ENCODE peak calls at places on chromosomes 5 and 9, in six cellular contexts. J, K, L, I, D and V are unnamed samples.
A peak's percentile ranks its signal among the peaks of the same experiment; 100 is the strongest.

GRCh38 chr5:43694027-43694426 is 91.0 kb downstream of the NNT start:
- DNase-seq in J (no peak), K (no peak), L (no peak), I (no peak), D (no peak), V (no peak)

GRCh38 chr5:134090482-134090881 is 24.0 kb upstream of the TCF7 start:
- DNase-seq in J (no peak), K (no peak), L (no peak), I (no peak), D (no peak), V (no peak)

GRCh38 chr5:32725994-32726659 is 15.0 kb downstream of the NPR3 start:
- DNase-seq in J (no peak), K (peak; percentile 19), L (no peak), I (no peak), D (no peak), V (no peak)

GRCh38 chr5:10451137-10451824 is 9.6 kb downstream of the ROPN1L start:
- DNase-seq in J (no peak), K (no peak), L (no peak), I (no peak), D (no peak), V (peak; percentile 50)

GRCh38 chr5:126490167-126490937 is 67.1 kb downstream of the GRAMD2B start:
- DNase-seq in J (no peak), K (no peak), L (no peak), I (no peak), D (peak; percentile 35), V (peak; percentile 49)

GRCh38 chr9:100477221-100477620 is 4.3 kb downstream of the TMEFF1 start:
- DNase-seq in J (no peak), K (no peak), L (no peak), I (no peak), D (no peak), V (no peak)

GRCh38 chr5:122177162-122177561 is 47.8 kb downstream of the ZNF474 start:
- DNase-seq in J (no peak), K (no peak), L (no peak), I (no peak), D (no peak), V (no peak)

GRCh38 chr5:39578887-39579497 is 154.2 kb upstream of the DAB2 start:
- DNase-seq in J (peak; percentile 32), K (peak; percentile 49), L (no peak), I (no peak), D (peak; percentile 54), V (peak; percentile 31)

GRCh38 chr9:115998661-115999060 is 154.9 kb upstream of the PAPPA start:
- DNase-seq in J (no peak), K (peak; percentile 37), L (no peak), I (no peak), D (no peak), V (no peak)

GRCh38 chr5:131996210-131997025 is 15.0 kb downstream of the ACSL6 start:
- DNase-seq in J (no peak), K (no peak), L (no peak), I (peak; percentile 27), D (no peak), V (peak; percentile 56)

GRCh38 chr5:16051246-16051645 is 128.3 kb downstream of the MARCHF11 start:
- DNase-seq in J (no peak), K (no peak), L (no peak), I (no peak), D (no peak), V (peak; percentile 77)

GRCh38 chr9:81690251-81690851 is 1.0 kb upstream of the TLE1 start:
- DNase-seq in J (peak; percentile 73), K (peak; percentile 27), L (peak; percentile 57), I (peak; percentile 60), D (peak; percentile 45), V (peak; percentile 94)

GRCh38 chr5:143065185-143065584 is 295.0 kb downstream of the ARHGAP26 start:
- DNase-seq in J (no peak), K (peak; percentile 88), L (no peak), I (no peak), D (peak; percentile 97), V (peak; percentile 37)

GRCh38 chr5:3597002-3597726 is 1.5 kb downstream of the IRX1 start:
- DNase-seq in J (no peak), K (no peak), L (no peak), I (no peak), D (peak; percentile 12), V (no peak)

GRCh38 chr5:117242028-117242427 is 667.4 kb upstream of the SEMA6A start:
- DNase-seq in J (no peak), K (no peak), L (no peak), I (no peak), D (no peak), V (no peak)

GRCh38 chr9:18829066-18829465 is 203.9 kb downstream of the SAXO1 start:
- DNase-seq in J (no peak), K (no peak), L (no peak), I (no peak), D (no peak), V (no peak)

GRCh38 chr5:180201051-180201987 is 7.7 kb downstream of the RASGEF1C start:
- DNase-seq in J (peak; percentile 44), K (no peak), L (peak; percentile 35), I (no peak), D (peak; percentile 28), V (no peak)

GRCh38 chr9:131418143-131419028 is 24.5 kb downstream of the PRRC2B start:
- DNase-seq in J (peak; percentile 49), K (peak; percentile 41), L (no peak), I (no peak), D (no peak), V (no peak)

GRCh38 chr9:83307051-83307724 is 231.0 kb downstream of the FRMD3 start:
- DNase-seq in J (no peak), K (no peak), L (no peak), I (no peak), D (peak; percentile 82), V (no peak)

GRCh38 chr5:35129276-35129675 is 81.5 kb upstream of the AGXT2 start:
- DNase-seq in J (peak; percentile 20), K (peak; percentile 96), L (no peak), I (no peak), D (peak; percentile 95), V (no peak)

GRCh38 chr9:105608685-105609598 is 51.0 kb downstream of the FKTN start:
- DNase-seq in J (peak; percentile 69), K (peak; percentile 59), L (peak; percentile 36), I (no peak), D (peak; percentile 65), V (peak; percentile 65)

GRCh38 chr5:172411423-172412111 is 42.8 kb downstream of the SH3PXD2B start:
- DNase-seq in J (peak; percentile 42), K (peak; percentile 48), L (no peak), I (no peak), D (peak; percentile 86), V (no peak)

GRCh38 chr9:37197158-37198033 is 77.0 kb downstream of the ZCCHC7 start:
- DNase-seq in J (peak; percentile 16), K (peak; percentile 77), L (no peak), I (no peak), D (peak; percentile 23), V (peak; percentile 76)
- H3K4me3 ChIP-seq in J (no peak overlapping the region), K (no peak overlapping the region), L (no peak overlapping the region), I (no peak overlapping the region), D (no peak overlapping the region), V (no peak overlapping the region)

GRCh38 chr9:111631071-111631971 is at the start of gene DNAJC25:
- DNase-seq in J (peak; percentile 99), K (peak; percentile 99), L (peak; percentile 99), I (peak; percentile 97), D (peak; percentile 99), V (peak; percentile 99)

GRCh38 chr9:111634860-111635259 is 3.7 kb downstream of the DNAJC25 start:
- DNase-seq in J (no peak), K (no peak), L (no peak), I (no peak), D (no peak), V (no peak)

GRCh38 chr9:111632051-111632450 is 917 bp downstream of the DNAJC25 start:
- DNase-seq in J (no peak), K (no peak), L (no peak), I (no peak), D (peak; percentile 42), V (peak; percentile 32)

GRCh38 chr9:111633389-111633736 is 2.2 kb downstream of the DNAJC25 start:
- DNase-seq in J (no peak), K (no peak), L (no peak), I (no peak), D (no peak), V (no peak)

DNA sequence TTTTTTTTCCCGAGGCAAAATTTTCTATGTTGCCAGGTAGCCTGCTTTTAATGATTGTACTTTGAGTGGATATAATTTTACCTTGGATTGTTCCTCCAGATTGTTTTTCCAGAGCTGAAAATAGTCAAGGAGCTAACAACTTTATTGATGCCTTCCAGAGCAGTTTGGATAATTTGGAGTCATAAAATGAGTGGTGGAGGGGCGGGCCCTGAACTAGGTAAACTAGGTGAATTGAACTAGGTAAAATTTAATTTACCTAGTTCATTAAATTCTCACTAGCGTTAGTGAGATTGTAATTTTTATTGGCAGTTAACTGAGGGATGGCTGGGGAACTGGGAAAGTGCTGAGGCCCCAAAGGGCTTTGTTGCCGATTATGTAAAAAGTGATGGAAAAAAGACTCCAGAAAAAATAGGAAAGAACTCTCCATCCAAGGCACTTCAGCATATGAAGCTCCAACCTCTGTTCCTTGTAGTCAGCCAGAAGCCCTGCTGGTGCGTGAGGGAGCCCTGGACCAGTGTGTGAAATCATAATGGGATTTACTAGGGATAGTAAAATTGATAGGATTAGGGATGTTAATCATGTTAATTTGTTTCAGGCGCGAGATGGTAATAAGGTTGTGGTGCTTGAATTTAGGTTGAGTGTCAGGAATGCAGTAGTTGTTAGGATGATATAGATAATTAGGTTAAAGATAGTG is 1.7 kb downstream of the DNAJC25 start:
- DNase-seq in J (no peak), K (no peak), L (no peak), I (no peak), D (no peak), V (no peak)
- H3K4me3 ChIP-seq in J (no peak overlapping the region), K (peak overlapping the region; percentile 70), L (peak overlapping the region; percentile 85), I (no peak overlapping the region), D (peak overlapping the region; percentile 73), V (peak overlapping the region; percentile 87)

GRCh38 chr9:137724114-137724445 is 105.3 kb downstream of the EHMT1 start:
- DNase-seq in J (peak; percentile 63), K (peak; percentile 18), L (no peak), I (no peak), D (peak; percentile 46), V (peak; percentile 54)

GRCh38 chr9:137721899-137722298 is 103.1 kb downstream of the EHMT1 start:
- DNase-seq in J (no peak), K (no peak), L (no peak), I (no peak), D (no peak), V (no peak)

GRCh38 chr9:137722481-137722880 is 103.7 kb downstream of the EHMT1 start:
- DNase-seq in J (no peak), K (no peak), L (no peak), I (no peak), D (no peak), V (no peak)

GRCh38 chr9:137724818-137725240 is 106.0 kb downstream of the EHMT1 start:
- DNase-seq in J (no peak), K (no peak), L (no peak), I (no peak), D (no peak), V (no peak)

GRCh38 chr9:137723396-137724113 is 104.8 kb downstream of the EHMT1 start:
- DNase-seq in J (no peak), K (no peak), L (no peak), I (no peak), D (no peak), V (no peak)
- H3K4me3 ChIP-seq in J (no peak overlapping the region), K (no peak overlapping the region), L (no peak overlapping the region), I (no peak overlapping the region), D (no peak overlapping the region), V (no peak overlapping the region)

DNA sequence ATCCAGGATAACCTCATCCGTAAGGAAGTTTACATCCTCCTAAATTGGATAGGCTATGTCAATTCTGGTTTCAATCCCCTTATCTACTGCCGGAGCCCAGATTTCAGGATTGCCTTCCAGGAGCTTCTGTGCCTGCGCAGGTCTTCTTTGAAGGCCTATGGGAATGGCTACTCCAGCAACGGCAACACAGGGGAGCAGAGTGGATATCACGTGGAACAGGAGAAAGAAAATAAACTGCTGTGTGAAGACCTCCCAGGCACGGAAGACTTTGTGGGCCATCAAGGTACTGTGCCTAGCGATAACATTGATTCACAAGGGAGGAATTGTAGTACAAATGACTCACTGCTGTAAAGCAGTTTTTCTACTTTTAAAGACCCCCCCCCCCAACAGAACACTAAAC is 1.3 kb downstream of the ADRB2 start:
- DNase-seq in J (peak; percentile 22), K (peak; percentile 18), L (no peak), I (no peak), D (no peak), V (peak; percentile 29)
- H3K4me3 ChIP-seq in J (no peak overlapping the region), K (peak overlapping the region; percentile 28), L (no peak overlapping the region), I (peak overlapping the region; percentile 5), D (no peak overlapping the region), V (peak overlapping the region; percentile 99)